ENCODE peak calls at places on chromosome 11, in eight cellular contexts. One of them, this sample, is unnamed.
A peak's percentile ranks its signal among the peaks of the same experiment; 100 is the strongest.

GRCh38 chr11:92552942-92553341 is 328.3 kb downstream of the FAT3 start:
- DNase-seq in kidney epithelial cell: no peak
- DNase-seq in activated gamma-delta T cell treated with anti-CD3 and anti-CD28 coated beads, Interleukin-2, amount 50 U/mL, for 16 hours: no peak
- DNase-seq in NCI-H1092: peak; percentile 12
- DNase-seq in skeletal muscle cell: no peak
- DNase-seq in HCEC 1CT: no peak
- DNase-seq in iris pigment epithelial cell: no peak
- DNase-seq in anterior cingulate cortex: no peak
- DNase-seq in this sample: peak; percentile 6

GRCh38 chr11:3093281-3094191 is 36.3 kb upstream of the CARS1 start:
- DNase-seq in kidney epithelial cell: no peak
- DNase-seq in activated gamma-delta T cell treated with anti-CD3 and anti-CD28 coated beads, Interleukin-2, amount 50 U/mL, for 16 hours: no peak
- DNase-seq in NCI-H1092: no peak
- DNase-seq in skeletal muscle cell: no peak
- DNase-seq in HCEC 1CT: no peak
- DNase-seq in iris pigment epithelial cell: no peak
- DNase-seq in anterior cingulate cortex: no peak
- DNase-seq in this sample: no peak

GRCh38 chr11:73197348-73197747 is 20.7 kb upstream of the P2RY2 start:
- DNase-seq in kidney epithelial cell: no peak
- DNase-seq in activated gamma-delta T cell treated with anti-CD3 and anti-CD28 coated beads, Interleukin-2, amount 50 U/mL, for 16 hours: no peak
- DNase-seq in NCI-H1092: no peak
- DNase-seq in skeletal muscle cell: no peak
- DNase-seq in HCEC 1CT: no peak
- DNase-seq in iris pigment epithelial cell: no peak
- DNase-seq in anterior cingulate cortex: no peak
- DNase-seq in this sample: no peak

GRCh38 chr11:76419896-76420295 is 24.9 kb upstream of the EMSY start:
- DNase-seq in kidney epithelial cell: no peak
- DNase-seq in activated gamma-delta T cell treated with anti-CD3 and anti-CD28 coated beads, Interleukin-2, amount 50 U/mL, for 16 hours: no peak
- DNase-seq in NCI-H1092: no peak
- DNase-seq in skeletal muscle cell: no peak
- DNase-seq in HCEC 1CT: no peak
- DNase-seq in iris pigment epithelial cell: peak; percentile 3
- DNase-seq in anterior cingulate cortex: no peak
- DNase-seq in this sample: no peak

GRCh38 chr11:134663506-134664313 is 251.7 kb upstream of the B3GAT1 start:
- DNase-seq in kidney epithelial cell: no peak
- DNase-seq in activated gamma-delta T cell treated with anti-CD3 and anti-CD28 coated beads, Interleukin-2, amount 50 U/mL, for 16 hours: no peak
- DNase-seq in NCI-H1092: no peak
- DNase-seq in skeletal muscle cell: no peak
- DNase-seq in HCEC 1CT: no peak
- DNase-seq in iris pigment epithelial cell: no peak
- DNase-seq in anterior cingulate cortex: no peak
- DNase-seq in this sample: no peak

GRCh38 chr11:60914620-60915249 is 777 bp downstream of the TMEM109 start:
- DNase-seq in kidney epithelial cell: no peak
- DNase-seq in activated gamma-delta T cell treated with anti-CD3 and anti-CD28 coated beads, Interleukin-2, amount 50 U/mL, for 16 hours: no peak
- DNase-seq in NCI-H1092: no peak
- DNase-seq in skeletal muscle cell: peak; percentile 11
- DNase-seq in HCEC 1CT: peak; percentile 24
- DNase-seq in iris pigment epithelial cell: peak; percentile 50
- DNase-seq in anterior cingulate cortex: no peak
- DNase-seq in this sample: no peak

GRCh38 chr11:112289588-112290461 is 29.2 kb upstream of the PLET1 start:
- DNase-seq in kidney epithelial cell: no peak
- DNase-seq in activated gamma-delta T cell treated with anti-CD3 and anti-CD28 coated beads, Interleukin-2, amount 50 U/mL, for 16 hours: peak; percentile 73
- DNase-seq in NCI-H1092: peak; percentile 40
- DNase-seq in skeletal muscle cell: no peak
- DNase-seq in HCEC 1CT: peak; percentile 73
- DNase-seq in iris pigment epithelial cell: peak; percentile 66
- DNase-seq in anterior cingulate cortex: peak; percentile 40
- DNase-seq in this sample: no peak

GRCh38 chr11:5712507-5712906 is 22.9 kb downstream of the TRIM22 start:
- DNase-seq in kidney epithelial cell: no peak
- DNase-seq in activated gamma-delta T cell treated with anti-CD3 and anti-CD28 coated beads, Interleukin-2, amount 50 U/mL, for 16 hours: no peak
- DNase-seq in NCI-H1092: no peak
- DNase-seq in skeletal muscle cell: no peak
- DNase-seq in HCEC 1CT: no peak
- DNase-seq in iris pigment epithelial cell: peak; percentile 3
- DNase-seq in anterior cingulate cortex: no peak
- DNase-seq in this sample: peak; percentile 11

GRCh38 chr11:126586303-126586627 is 230.8 kb downstream of the ST3GAL4 start:
- DNase-seq in kidney epithelial cell: no peak
- DNase-seq in activated gamma-delta T cell treated with anti-CD3 and anti-CD28 coated beads, Interleukin-2, amount 50 U/mL, for 16 hours: no peak
- DNase-seq in NCI-H1092: no peak
- DNase-seq in skeletal muscle cell: no peak
- DNase-seq in HCEC 1CT: no peak
- DNase-seq in iris pigment epithelial cell: no peak
- DNase-seq in anterior cingulate cortex: no peak
- DNase-seq in this sample: no peak

GRCh38 chr11:118535261-118535660 is 4.3 kb downstream of the TMEM25 start:
- DNase-seq in kidney epithelial cell: no peak
- DNase-seq in activated gamma-delta T cell treated with anti-CD3 and anti-CD28 coated beads, Interleukin-2, amount 50 U/mL, for 16 hours: no peak
- DNase-seq in NCI-H1092: no peak
- DNase-seq in skeletal muscle cell: no peak
- DNase-seq in HCEC 1CT: no peak
- DNase-seq in iris pigment epithelial cell: no peak
- DNase-seq in anterior cingulate cortex: no peak
- DNase-seq in this sample: no peak